ENCODE peak calls at places on chromosomes 2 and 18, in eight cellular contexts. A is neural progenitor cell, R is HCT116, W is SK-N-SH, O is esophagus muscularis mucosa, D is tibial artery, T is cardiac muscle cell, N is PC-9. E is an unnamed sample.

GRCh38 chr18:80147418-80148315 is 38.6 kb downstream of the ADNP2 start:
- DNase-seq in A (peak), W (peak), T (peak), D (peak), N (no peak), R (no peak), O (peak), E (peak)

GRCh38 chr18:31929273-31929672 is 13.7 kb downstream of the TRAPPC8 start:
- DNase-seq in T (no peak), D (no peak), R (no peak), W (no peak), A (no peak), N (no peak), O (no peak), E (no peak)

GRCh38 chr2:19554520-19554919 is 196.1 kb upstream of the OSR1 start:
- DNase-seq in N (no peak), T (no peak), A (no peak), O (peak), D (no peak), R (no peak), W (no peak), E (no peak)

GRCh38 chr2:203330434-203330833 is 2.2 kb downstream of the ABI2 start:
- DNase-seq in A (no peak), O (no peak), T (peak), D (no peak), R (no peak), W (no peak), N (no peak), E (no peak)

GRCh38 chr18:38654966-38655365 is 1089.4 kb upstream of the CELF4 start:
- DNase-seq in R (no peak), T (peak), A (no peak), N (no peak), W (no peak), O (no peak), D (no peak), E (no peak)

GRCh38 chr18:57780318-57781127 is 22.6 kb downstream of the ATP8B1 start:
- DNase-seq in O (no peak), R (no peak), T (peak), N (peak), W (no peak), D (no peak), A (no peak), E (no peak)

GRCh38 chr18:61127714-61128485 is 205.3 kb upstream of the CDH20 start:
- DNase-seq in A (no peak), N (no peak), D (no peak), W (no peak), R (no peak), T (no peak), O (no peak), E (no peak)

GRCh38 chr18:24995056-24995455 is 356.9 kb downstream of the ZNF521 start:
- DNase-seq in N (no peak), W (no peak), A (no peak), D (no peak), R (no peak), T (no peak), O (peak), E (peak)

GRCh38 chr2:73284296-73285161 is at the start of gene FBXO41:
- DNase-seq in T (peak), W (peak), A (peak), N (peak), O (no peak), D (no peak), R (no peak), E (no peak)

GRCh38 chr2:18483896-18484295 is 76.6 kb downstream of the RDH14 start:
- DNase-seq in R (no peak), A (no peak), W (no peak), D (no peak), N (no peak), O (no peak), T (no peak), E (no peak)

GRCh38 chr2:53028259-53028658 is 739.3 kb upstream of the CHAC2 start:
- DNase-seq in W (no peak), N (peak), T (peak), R (no peak), D (no peak), O (no peak), A (no peak), E (no peak)

GRCh38 chr18:46575851-46576250 is 81.2 kb downstream of the LOXHD1 start:
- DNase-seq in R (no peak), D (no peak), O (peak), W (no peak), T (no peak), N (no peak), A (no peak), E (no peak)

DNA sequence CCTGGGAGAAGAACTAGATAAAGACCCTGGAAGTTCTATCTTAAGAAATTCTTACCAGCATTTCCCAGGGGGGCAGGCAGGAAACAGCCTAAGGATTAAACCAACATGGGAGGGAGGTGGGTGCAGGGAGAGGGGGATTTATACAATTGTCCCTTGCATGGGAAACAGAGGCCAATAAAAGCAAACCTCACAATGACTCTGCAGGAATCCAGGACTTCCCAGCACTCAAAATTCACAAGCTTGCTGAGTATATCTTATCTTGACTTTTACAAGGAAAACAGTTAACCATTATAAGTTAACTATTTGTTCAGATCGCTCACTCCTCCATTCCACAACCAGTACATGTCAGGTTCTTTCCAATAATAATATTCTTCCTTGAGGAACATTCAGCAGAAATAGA is 241.3 kb downstream of the MREG start:
- DNase-seq in O (no peak), T (peak), A (peak), D (no peak), W (no peak), R (no peak), N (no peak), E (no peak)
- H3K27ac ChIP-seq in O (peak), T (peak), A (peak), D (peak), W (no peak), R (no peak), N (peak), E (no peak)

GRCh38 chr2:26959320-26959719 is 11.1 kb upstream of the MAPRE3 start:
- DNase-seq in T (no peak), O (no peak), N (no peak), W (no peak), D (no peak), R (no peak), A (no peak), E (no peak)
- H3K27ac ChIP-seq in T (no peak), O (no peak), N (no peak), W (no peak), D (no peak), R (no peak), A (no peak), E (no peak)

DNA sequence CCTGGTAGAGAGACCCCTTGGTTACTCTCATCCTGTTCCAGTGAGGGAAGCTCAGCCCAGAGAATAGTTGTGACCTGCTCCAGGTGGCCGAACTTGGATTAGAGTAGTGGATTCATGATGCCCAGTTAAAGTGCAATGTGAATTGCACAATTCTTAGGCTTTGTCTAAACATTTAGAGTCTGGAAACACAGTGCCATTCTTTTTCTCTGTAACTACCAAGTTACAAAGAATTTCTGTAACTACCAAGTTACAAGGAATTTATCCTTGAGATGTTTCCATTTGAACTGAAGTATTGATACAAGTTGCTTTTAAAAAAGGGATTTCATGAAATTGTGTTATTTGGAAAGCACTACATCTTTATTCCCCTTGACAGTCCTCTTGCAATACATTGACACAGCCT is 314.9 kb downstream of the LPIN1 start:
- DNase-seq in W (no peak), N (no peak), O (no peak), D (no peak), A (no peak), R (no peak), T (no peak), E (no peak)
- H3K27ac ChIP-seq in W (no peak), N (no peak), O (no peak), D (no peak), A (no peak), R (no peak), T (no peak), E (no peak)

GRCh38 chr2:47695800-47696477 is 87.0 kb upstream of the MSH6 start:
- DNase-seq in T (no peak), R (no peak), W (no peak), O (no peak), D (no peak), N (no peak), A (peak), E (no peak)
- H3K27ac ChIP-seq in T (no peak), R (no peak), W (no peak), O (no peak), D (no peak), N (no peak), A (no peak), E (no peak)

GRCh38 chr2:151043484-151043883 is 218.2 kb downstream of the RBM43 start:
- DNase-seq in A (no peak), W (no peak), O (peak), N (peak), T (peak), R (peak), D (no peak), E (peak)
- H3K27ac ChIP-seq in A (no peak), W (no peak), O (no peak), N (peak), T (no peak), R (no peak), D (no peak), E (peak)

GRCh38 chr2:240583774-240584173 is 2.8 kb upstream of the CAPN10 start:
- DNase-seq in A (no peak), T (no peak), R (no peak), N (no peak), W (no peak), D (no peak), O (no peak), E (no peak)

GRCh38 chr2:240585101-240585500 is 1.4 kb upstream of the CAPN10 start:
- DNase-seq in O (no peak), D (no peak), N (no peak), W (no peak), R (no peak), A (no peak), T (no peak), E (no peak)

GRCh38 chr2:240585681-240586197 is 795 bp upstream of the CAPN10 start:
- DNase-seq in R (no peak), D (no peak), T (no peak), N (no peak), O (no peak), W (peak), A (peak), E (no peak)

GRCh38 chr2:240582781-240583180 is 3.8 kb upstream of the CAPN10 start:
- DNase-seq in T (no peak), A (no peak), N (no peak), W (no peak), O (no peak), D (no peak), R (no peak), E (no peak)

GRCh38 chr2:240584486-240585031 is 2.0 kb upstream of the CAPN10 start:
- DNase-seq in R (no peak), O (no peak), A (peak), T (peak), W (no peak), D (no peak), N (no peak), E (no peak)
- H3K27ac ChIP-seq in R (peak), O (no peak), A (no peak), T (no peak), W (no peak), D (no peak), N (no peak), E (no peak)

DNA sequence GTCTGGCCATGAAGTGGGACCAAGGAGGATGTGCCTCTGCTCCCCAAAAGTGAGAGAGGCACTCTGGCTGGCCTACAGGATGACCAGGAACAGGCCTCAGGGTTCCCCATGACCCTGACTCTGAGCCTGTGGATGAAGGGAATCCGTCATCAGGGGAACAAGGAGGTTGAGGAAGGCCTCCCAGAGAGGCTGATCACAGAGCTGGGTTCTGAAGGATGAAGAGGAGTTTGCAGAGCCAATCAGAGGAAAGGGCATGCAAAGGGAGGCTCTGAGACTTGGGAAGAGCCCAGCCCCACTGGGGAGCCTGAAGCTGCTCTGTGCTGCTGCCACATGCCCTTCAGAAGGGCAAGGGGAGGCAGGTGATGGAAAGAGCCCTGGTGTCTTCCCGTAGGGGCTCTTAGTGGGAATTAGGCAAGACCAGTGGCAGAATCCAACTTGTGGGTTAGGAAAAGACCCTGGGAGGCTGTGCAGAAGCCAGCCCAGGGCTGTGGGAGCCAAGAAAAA is 141.3 kb upstream of the ID2 start:
- DNase-seq in D (peak), A (no peak), W (no peak), O (no peak), T (no peak), R (no peak), N (no peak), E (no peak)
- H3K27ac ChIP-seq in D (no peak), A (no peak), W (peak), O (no peak), T (no peak), R (no peak), N (no peak), E (no peak)

DNA sequence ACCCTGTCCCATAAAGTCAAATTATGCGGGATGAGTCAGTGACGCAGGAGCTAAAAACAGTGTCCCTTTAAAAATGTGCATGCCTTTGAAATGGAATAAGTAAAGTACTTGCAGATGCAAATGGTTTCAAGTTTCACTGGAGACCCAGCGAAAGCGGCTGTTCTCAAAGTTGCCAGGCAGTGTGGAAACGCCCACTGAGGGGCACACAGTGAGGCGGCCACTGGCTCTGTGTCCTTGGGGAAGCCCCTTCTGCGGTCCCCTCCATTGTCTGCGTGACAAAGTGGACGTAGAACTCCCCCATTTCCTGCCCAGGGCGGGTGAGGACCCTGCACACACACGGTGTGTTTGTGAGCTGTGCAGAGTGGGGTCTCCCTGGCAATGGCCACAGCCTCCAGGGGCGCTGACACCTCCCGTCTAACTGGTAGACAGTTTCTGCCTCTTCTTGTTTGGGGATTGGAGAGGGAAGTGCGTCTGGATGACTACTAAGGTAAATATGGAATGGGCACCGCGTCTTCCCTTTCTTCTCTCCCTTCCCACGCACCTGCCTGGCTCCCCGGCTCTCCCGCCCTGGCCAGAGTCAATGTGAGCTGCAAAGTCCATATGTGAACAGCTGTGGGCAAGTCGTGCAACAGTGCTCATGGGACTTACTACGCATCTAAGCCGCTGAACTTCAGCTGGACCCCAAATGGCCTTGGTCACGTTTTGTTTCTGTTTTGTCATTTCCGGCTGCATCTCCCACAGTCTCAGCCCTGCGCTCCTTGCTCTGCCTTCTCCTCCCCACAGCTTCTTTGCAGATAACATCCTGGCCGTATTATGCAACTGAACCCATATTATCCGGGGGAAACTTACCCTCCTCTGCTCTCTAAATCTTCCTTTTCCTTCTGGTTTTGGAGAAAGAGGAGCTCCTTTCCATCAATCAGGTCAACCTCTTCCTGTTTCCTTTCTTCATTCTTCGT is 33.7 kb upstream of the ZNF516 start:
- DNase-seq in T (peak), A (peak), N (peak), O (no peak), D (no peak), W (no peak), R (no peak), E (peak)
- H3K27ac ChIP-seq in T (peak), A (no peak), N (no peak), O (peak), D (no peak), W (no peak), R (no peak), E (no peak)

DNA sequence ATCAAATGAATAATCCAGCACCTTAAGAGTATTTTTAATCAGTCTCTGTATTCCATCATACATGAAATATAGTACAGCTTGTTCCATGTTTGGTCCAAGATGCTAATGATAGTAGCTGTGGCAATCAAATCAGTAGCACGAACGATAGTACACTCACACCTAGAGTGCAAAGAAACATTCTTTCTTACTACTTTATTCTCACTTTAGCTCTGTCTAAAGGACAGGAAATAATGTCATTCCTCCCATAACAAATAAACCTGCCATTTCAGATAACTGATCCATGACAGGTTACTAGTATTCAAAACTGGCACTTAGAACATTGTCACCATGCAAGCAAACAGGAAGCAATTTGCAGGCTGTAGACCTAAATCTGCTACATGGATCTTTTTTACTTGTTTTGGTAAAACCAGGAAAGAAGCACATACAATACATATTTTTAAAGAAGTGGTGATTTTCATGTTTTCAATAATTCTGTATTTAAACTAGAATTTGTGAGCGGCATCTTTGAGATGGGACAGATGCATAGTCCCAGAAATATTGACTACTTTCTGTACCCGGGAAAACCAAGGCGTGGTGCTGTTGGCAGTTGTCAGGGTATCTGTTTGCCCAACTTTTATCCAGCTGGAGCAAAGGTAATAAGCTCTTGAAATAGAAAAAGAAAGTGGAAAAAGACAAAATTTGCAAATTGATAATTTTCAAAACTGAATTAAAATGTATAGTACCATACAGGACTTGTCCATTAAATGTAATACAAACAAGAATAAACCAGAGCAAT is 49.5 kb downstream of the IKZF2 start:
- DNase-seq in R (no peak), O (no peak), A (no peak), T (no peak), W (no peak), N (no peak), D (no peak), E (no peak)
- H3K27ac ChIP-seq in R (no peak), O (no peak), A (no peak), T (no peak), W (no peak), N (no peak), D (no peak), E (no peak)

DNA sequence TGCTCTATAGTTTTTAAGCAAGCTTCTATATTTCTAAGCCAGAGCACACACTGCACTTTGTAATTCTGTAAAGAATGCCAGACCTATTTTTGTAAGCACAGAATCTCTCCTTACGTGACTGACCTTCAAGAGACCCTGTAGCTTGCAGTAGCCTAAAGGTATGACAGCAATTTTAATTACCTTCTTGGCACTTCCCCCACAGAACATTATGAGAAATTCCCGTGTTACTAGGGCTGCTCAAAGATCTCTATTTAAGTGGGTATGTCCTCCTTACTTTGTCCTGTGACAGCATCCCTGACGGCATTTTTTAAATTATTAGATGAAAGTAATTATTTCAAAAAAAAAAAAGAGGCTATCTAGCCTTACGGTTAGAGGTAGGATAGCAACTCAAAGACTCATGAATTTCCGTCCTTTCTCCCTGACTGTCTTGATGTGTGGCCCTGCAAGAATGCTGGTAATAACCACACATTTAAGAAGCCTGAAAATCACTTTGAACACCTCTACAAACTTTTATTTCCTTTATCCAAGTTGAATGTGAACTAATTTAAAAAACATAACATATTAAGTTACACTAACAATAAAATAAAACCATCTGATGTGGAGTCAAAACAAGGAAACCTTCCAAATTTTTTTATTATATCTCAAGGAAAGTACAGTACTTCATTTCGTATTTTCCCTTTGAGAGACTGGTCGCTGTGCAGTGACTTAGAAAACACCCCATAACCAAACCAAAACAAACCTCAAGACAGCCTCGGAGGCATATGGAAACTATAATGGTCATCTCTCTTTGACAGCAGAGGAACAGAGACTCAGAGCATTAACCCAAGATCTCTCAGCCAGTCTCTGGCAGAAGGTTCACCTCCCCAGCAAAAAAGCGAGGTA is 54.9 kb downstream of the THUMPD2 start:
- DNase-seq in T (no peak), W (no peak), R (no peak), A (no peak), O (no peak), D (no peak), N (no peak), E (no peak)
- H3K27ac ChIP-seq in T (peak), W (no peak), R (no peak), A (no peak), O (no peak), D (peak), N (no peak), E (peak)